ENCODE peak calls at places on chromosomes 2 and 18, in seven cellular contexts. H is small intestine, G is A549, X is ovary, L is heart left ventricle, D is lung, R is kidney. M is an unnamed sample. For H3K4me1, the result is how much of the 10 kb centered on the place peaks cover.

GRCh38 chr2:40202798-40203400 is 249.0 kb downstream of the SLC8A1 start:
- DNase-seq in R (no peak), H (no peak), D (no peak), G (no peak), L (no peak), X (no peak), M (no peak)

GRCh38 chr2:8536686-8537571 is 144.9 kb upstream of the ID2 start:
- DNase-seq in X (no peak), D (no peak), G (no peak), H (no peak), R (no peak), L (no peak), M (no peak)

GRCh38 chr2:167398791-167399371 is 510.6 kb downstream of the XIRP2 start:
- DNase-seq in G (no peak), R (no peak), D (no peak), H (no peak), X (no peak), L (no peak), M (no peak)

GRCh38 chr2:151361674-151362380 is 4.4 kb downstream of the TNFAIP6 start:
- DNase-seq in G (peak), R (no peak), H (no peak), L (no peak), X (no peak), D (no peak), M (no peak)

GRCh38 chr2:71846669-71847291 is 300.9 kb downstream of the CYP26B1 start:
- DNase-seq in H (no peak), X (no peak), L (no peak), G (no peak), D (no peak), R (no peak), M (peak)

GRCh38 chr18:67600181-67600631 is 83.7 kb upstream of the DSEL start:
- DNase-seq in G (no peak), X (no peak), D (no peak), R (no peak), H (peak), L (no peak), M (no peak)

GRCh38 chr2:232506713-232507112 is 13.5 kb upstream of the PRSS56 start:
- DNase-seq in H (no peak), G (no peak), D (no peak), X (no peak), L (no peak), R (no peak), M (no peak)

GRCh38 chr2:195820373-195820772 is 163.3 kb downstream of the SLC39A10 start:
- DNase-seq in L (no peak), X (no peak), G (no peak), R (no peak), D (no peak), H (no peak), M (no peak)

GRCh38 chr2:238383743-238384370 is 42.9 kb upstream of the ASB1 start:
- DNase-seq in G (no peak), X (no peak), H (no peak), L (no peak), D (no peak), R (no peak), M (no peak)

GRCh38 chr18:34710430-34711386 is 610 bp downstream of the DTNA start:
- DNase-seq in X (no peak), H (no peak), G (no peak), R (no peak), L (no peak), D (no peak), M (no peak)

GRCh38 chr2:157334797-157335196 is 9.2 kb upstream of the ERMN start:
- DNase-seq in R (no peak), G (no peak), X (no peak), L (no peak), D (no peak), H (no peak), M (no peak)

GRCh38 chr18:75249192-75249551 is 38.6 kb downstream of the TSHZ1 start:
- DNase-seq in R (no peak), G (no peak), H (no peak), X (no peak), D (no peak), L (no peak), M (no peak)

GRCh38 chr18:75248426-75249191 is 38.0 kb downstream of the TSHZ1 start:
- DNase-seq in H (no peak), D (no peak), L (no peak), G (no peak), R (peak), X (no peak), M (no peak)

GRCh38 chr18:75244914-75245313 is 34.3 kb downstream of the TSHZ1 start:
- DNase-seq in X (no peak), D (no peak), H (no peak), G (no peak), R (no peak), L (no peak), M (no peak)

GRCh38 chr18:75247601-75248421 is 37.2 kb downstream of the TSHZ1 start:
- DNase-seq in R (no peak), D (no peak), X (no peak), H (peak), G (peak), L (no peak), M (no peak)

DNA sequence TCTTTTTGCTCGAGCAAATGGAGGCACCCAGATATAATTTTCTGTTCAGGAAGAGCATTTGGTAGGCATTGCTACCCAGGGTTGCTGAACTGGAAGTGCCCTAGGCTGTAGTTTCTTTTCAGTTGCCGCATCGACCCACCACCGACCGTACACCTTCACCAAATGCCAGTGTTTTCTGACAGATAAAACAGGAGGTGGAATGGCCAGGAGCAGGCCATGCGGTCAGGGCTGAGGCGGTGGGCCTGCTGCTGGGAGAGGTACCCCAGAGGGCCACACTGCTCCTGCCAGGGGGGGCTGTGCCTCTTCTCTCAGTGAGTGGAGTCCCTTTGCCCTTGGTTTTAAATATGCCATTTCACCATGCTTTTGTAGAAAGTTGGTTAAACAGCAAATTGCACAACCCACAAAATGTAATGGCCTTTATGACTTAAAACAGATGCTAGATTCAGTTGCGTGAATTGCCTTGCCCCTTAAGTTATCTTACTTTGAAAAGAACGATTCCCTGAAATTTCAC is 36.5 kb downstream of the TSHZ1 start:
- DNase-seq in X (no peak), D (no peak), R (no peak), H (no peak), L (no peak), G (no peak), M (no peak)
- H3K4me1 ChIP-seq in X (under half), D (under half), R (under half), H (under half), L (under half), G (under half), M (under half)

GRCh38 chr2:98501223-98501622 is 56.6 kb downstream of the INPP4A start:
- DNase-seq in H (no peak), X (no peak), L (no peak), R (no peak), D (no peak), G (no peak), M (no peak)

GRCh38 chr2:98503481-98504096 is 58.9 kb downstream of the INPP4A start:
- DNase-seq in X (no peak), R (no peak), G (no peak), H (no peak), L (no peak), D (no peak), M (no peak)

GRCh38 chr2:98504386-98505109 is 59.9 kb downstream of the INPP4A start:
- DNase-seq in L (no peak), G (no peak), H (no peak), R (no peak), X (no peak), D (no peak), M (no peak)

GRCh38 chr2:98501896-98502295 is 57.2 kb downstream of the INPP4A start:
- DNase-seq in X (no peak), H (no peak), L (no peak), D (no peak), G (no peak), R (no peak), M (peak)

GRCh38 chr2:98502556-98503335 is 58.1 kb downstream of the INPP4A start:
- DNase-seq in R (no peak), D (no peak), X (no peak), L (no peak), H (no peak), G (no peak), M (peak)
- H3K4me1 ChIP-seq in R (under half), D (under half), X (under half), L (half or more), H (under half), G (under half), M (under half)

DNA sequence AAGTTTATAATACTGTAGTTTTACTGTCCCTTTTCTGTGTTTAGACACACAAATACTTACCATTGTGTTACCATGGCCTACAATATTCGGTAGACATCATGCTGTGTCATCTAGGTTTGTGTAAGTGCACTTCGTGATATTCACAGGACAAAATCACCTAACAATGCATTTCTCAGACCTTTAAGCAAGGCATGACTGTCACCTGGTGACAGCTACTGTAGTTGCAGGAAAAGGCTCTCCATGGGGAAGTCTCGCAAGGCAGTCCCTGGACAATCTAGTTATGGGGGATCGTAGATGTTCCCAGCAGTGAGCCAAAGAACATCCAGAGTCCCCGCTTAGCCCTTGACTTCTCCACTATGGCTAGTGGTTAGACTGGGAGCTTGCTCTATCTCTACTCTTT is 73.1 kb downstream of the EIF2AK3 start:
- DNase-seq in L (no peak), X (no peak), R (no peak), D (no peak), H (no peak), G (peak), M (peak)
- H3K4me1 ChIP-seq in L (under half), X (under half), R (under half), D (under half), H (under half), G (under half), M (under half)

DNA sequence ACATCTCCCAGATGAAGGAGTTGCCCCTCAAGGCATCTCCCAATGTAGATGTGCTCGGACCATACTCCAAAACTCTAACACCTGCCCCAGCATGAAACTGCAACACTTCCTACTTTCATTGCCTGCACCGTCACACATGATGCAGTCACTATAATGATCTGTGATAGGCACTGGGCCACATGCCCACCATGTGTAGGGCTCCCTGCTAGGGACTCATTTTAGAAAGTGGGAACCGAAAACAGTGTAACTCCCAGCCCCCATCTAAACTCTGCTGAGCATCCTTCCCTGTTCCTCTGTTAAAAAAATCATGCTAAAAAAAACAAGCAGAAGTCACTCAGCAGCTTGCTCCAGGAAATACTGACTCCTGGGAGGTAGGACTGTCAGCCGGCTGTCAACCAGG is 496.1 kb upstream of the RAB6C start:
- DNase-seq in L (no peak), R (no peak), D (no peak), H (no peak), X (no peak), G (no peak), M (no peak)
- H3K4me1 ChIP-seq in L (under half), R (under half), D (under half), H (under half), X (under half), G (under half), M (under half)

DNA sequence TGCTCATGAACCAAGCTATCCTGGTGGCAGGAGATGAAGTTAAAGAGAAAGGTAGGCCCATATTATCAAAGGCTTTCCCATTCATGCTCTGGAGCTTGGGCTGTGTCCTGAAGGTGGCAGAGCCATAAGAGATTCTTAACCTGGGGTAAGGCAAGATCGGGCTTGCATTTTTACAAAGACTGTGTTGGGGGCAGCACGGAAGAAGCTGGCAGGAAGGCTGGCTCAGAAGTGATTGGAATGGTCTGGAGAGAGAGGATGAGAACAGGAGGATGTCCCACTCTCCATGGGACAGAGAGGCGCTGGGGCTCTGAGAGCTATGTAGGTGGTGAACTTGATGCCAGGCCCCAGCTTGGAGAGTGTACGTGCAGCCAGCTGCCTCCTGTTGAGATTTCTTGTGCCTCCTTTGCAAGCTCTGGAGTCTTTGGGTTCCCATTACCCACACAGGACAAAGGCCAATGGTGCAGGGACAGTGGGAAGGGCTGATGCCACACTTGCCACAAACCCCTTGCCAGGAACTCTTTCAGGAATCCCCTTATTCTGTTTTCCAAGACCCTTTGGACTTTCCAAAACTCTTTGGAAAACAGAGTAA is 40.6 kb upstream of the FZD5 start:
- DNase-seq in G (no peak), H (peak), R (no peak), D (no peak), X (no peak), L (no peak), M (peak)
- H3K4me1 ChIP-seq in G (under half), H (under half), R (under half), D (under half), X (under half), L (under half), M (under half)

GRCh38 chr2:234437642-234438321 is 59.1 kb downstream of the ARL4C start:
- DNase-seq in R (no peak), L (no peak), X (no peak), H (no peak), G (no peak), D (no peak), M (no peak)
- H3K4me1 ChIP-seq in R (under half), L (under half), X (under half), H (under half), G (under half), D (under half), M (under half)

GRCh38 chr18:13264091-13264777 is 45.7 kb downstream of the LDLRAD4 start:
- DNase-seq in D (no peak), L (peak), H (no peak), R (no peak), G (no peak), X (no peak), M (no peak)

GRCh38 chr18:13267517-13267916 is 49.0 kb downstream of the LDLRAD4 start:
- DNase-seq in X (no peak), G (no peak), H (no peak), D (no peak), L (peak), R (peak), M (peak)

GRCh38 chr18:13266208-13267100 is 47.9 kb downstream of the LDLRAD4 start:
- DNase-seq in X (no peak), H (no peak), L (peak), R (peak), D (no peak), G (no peak), M (peak)

GRCh38 chr18:13264986-13265900 is 46.7 kb downstream of the LDLRAD4 start:
- DNase-seq in G (no peak), H (no peak), L (peak), D (no peak), R (peak), X (no peak), M (no peak)

GRCh38 chr18:13265901-13266207 is 47.3 kb downstream of the LDLRAD4 start:
- DNase-seq in L (peak), G (no peak), R (no peak), X (no peak), D (no peak), H (no peak), M (no peak)
- H3K4me1 ChIP-seq in L (half or more), G (under half), R (under half), X (under half), D (under half), H (under half), M (under half)